ENCODE peak calls at places on chromosomes 12 and 14, in six cellular contexts. H is K562, I is HepG2, U is A549, B is GM12878, K is NB4. Q is an unnamed sample.
A peak's percentile ranks its signal among the peaks of the same experiment; 100 is the strongest.

GRCh38 chr12:9721394-9722092 is 11.4 kb downstream of the CLECL1 start:
- DNase-seq in H (no peak), I (peak; percentile 15), U (peak; percentile 90), B (peak; percentile 77), K (no peak), Q (peak; percentile 76)

GRCh38 chr14:73785834-73786631 is 65.6 kb upstream of the PTGR2 start:
- DNase-seq in H (peak; percentile 77), I (peak; percentile 95), U (peak; percentile 88), B (no peak), K (peak; percentile 95), Q (peak; percentile 84)

GRCh38 chr12:34526946-34527345 is 504.6 kb downstream of the ALG10 start:
- DNase-seq in H (no peak), I (no peak), U (no peak), B (no peak), K (no peak), Q (no peak)

GRCh38 chr12:106602071-106602470 is 19.3 kb downstream of the RFX4 start:
- DNase-seq in H (no peak), I (no peak), U (no peak), B (no peak), K (no peak), Q (no peak)

GRCh38 chr14:50928002-50928635 is 16.2 kb downstream of the PYGL start:
- DNase-seq in H (no peak), I (no peak), U (no peak), B (peak; percentile 7), K (peak; percentile 96), Q (no peak)

GRCh38 chr12:81206425-81206824 is 128.5 kb downstream of the ACSS3 start:
- DNase-seq in H (no peak), I (no peak), U (no peak), B (no peak), K (no peak), Q (no peak)

GRCh38 chr14:103703433-103704385 is 11.5 kb downstream of the XRCC3 start:
- DNase-seq in H (no peak), I (no peak), U (no peak), B (no peak), K (no peak), Q (peak; percentile 71)

GRCh38 chr12:81015510-81015909 is 62.4 kb upstream of the ACSS3 start:
- DNase-seq in H (no peak), I (peak; percentile 6), U (no peak), B (no peak), K (no peak), Q (no peak)

GRCh38 chr12:79830425-79830824 is 104.5 kb downstream of the PPP1R12A start:
- DNase-seq in H (no peak), I (no peak), U (no peak), B (no peak), K (no peak), Q (no peak)

GRCh38 chr12:9392842-9393241 is 184.6 kb upstream of the PZP start:
- DNase-seq in H (no peak), I (no peak), U (no peak), B (no peak), K (no peak), Q (no peak)

GRCh38 chr12:98814254-98814653 is 169.2 kb downstream of the APAF1 start:
- DNase-seq in H (no peak), I (no peak), U (no peak), B (no peak), K (no peak), Q (peak; percentile 70)

GRCh38 chr14:89750909-89751502 is 203.5 kb downstream of the EFCAB11 start:
- DNase-seq in H (no peak), I (no peak), U (no peak), B (no peak), K (no peak), Q (no peak)

GRCh38 chr12:52871291-52871961 is 22.6 kb upstream of the KRT78 start:
- DNase-seq in H (no peak), I (no peak), U (peak; percentile 95), B (no peak), K (no peak), Q (no peak)

GRCh38 chr12:94429633-94430032 is 30.0 kb downstream of the CEP83 start:
- DNase-seq in H (no peak), I (peak; percentile 23), U (no peak), B (no peak), K (no peak), Q (no peak)

GRCh38 chr12:58877243-58877743 is 43.0 kb downstream of the LRIG3 start:
- DNase-seq in H (no peak), I (peak; percentile 35), U (peak; percentile 74), B (no peak), K (no peak), Q (no peak)

GRCh38 chr12:47207005-47207717 is 127.4 kb upstream of the AMIGO2 start:
- DNase-seq in H (peak; percentile 68), I (no peak), U (no peak), B (peak; percentile 66), K (peak; percentile 98), Q (peak; percentile 5)

GRCh38 chr14:100658514-100658886 is 68.2 kb upstream of the DLK1 start:
- DNase-seq in H (peak; percentile 43), I (peak; percentile 54), U (no peak), B (no peak), K (no peak), Q (no peak)

DNA sequence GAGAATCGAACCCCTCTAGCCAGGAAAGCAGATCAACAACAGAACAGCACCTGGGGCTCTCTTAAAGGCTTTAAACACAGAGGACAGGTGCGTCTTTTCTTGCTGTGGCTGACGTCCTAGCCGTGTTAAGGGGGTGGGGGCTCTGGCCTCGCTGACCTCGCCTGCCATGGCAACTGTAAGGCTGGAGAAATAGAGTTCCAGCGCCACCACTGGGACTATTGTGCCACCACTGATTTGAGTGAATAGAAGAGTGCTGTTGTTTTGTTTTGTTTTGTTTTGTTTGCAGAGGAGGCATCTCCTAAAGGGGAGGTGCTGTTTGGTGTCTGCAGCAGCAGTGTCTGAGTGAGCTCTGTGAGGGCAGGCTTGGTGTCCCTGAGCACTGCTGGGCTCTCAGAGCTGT is 34.2 kb upstream of the PRMT8 start:
- DNase-seq in H (no peak), I (peak; percentile 5), U (peak; percentile 15), B (no peak), K (peak; percentile 9), Q (no peak)
- TF ChIP-seq MYC in H (no peak), I (no peak), U (no peak), B (no peak), K (no peak), Q (no peak)

GRCh38 chr12:116878567-116879508 is 2.4 kb downstream of the HRK start:
- DNase-seq in H (no peak), I (no peak), U (no peak), B (no peak), K (peak; percentile 39), Q (no peak)

GRCh38 chr12:116880213-116880816 is 926 bp downstream of the HRK start:
- DNase-seq in H (no peak), I (no peak), U (no peak), B (no peak), K (peak; percentile 26), Q (peak; percentile 33)

GRCh38 chr12:116881325-116881866 is at the start of gene HRK:
- DNase-seq in H (no peak), I (no peak), U (no peak), B (no peak), K (no peak), Q (no peak)

GRCh38 chr12:116880817-116881324 is 370 bp downstream of the HRK start:
- DNase-seq in H (peak; percentile 65), I (peak; percentile 27), U (peak; percentile 76), B (no peak), K (peak; percentile 44), Q (peak; percentile 13)

DNA sequence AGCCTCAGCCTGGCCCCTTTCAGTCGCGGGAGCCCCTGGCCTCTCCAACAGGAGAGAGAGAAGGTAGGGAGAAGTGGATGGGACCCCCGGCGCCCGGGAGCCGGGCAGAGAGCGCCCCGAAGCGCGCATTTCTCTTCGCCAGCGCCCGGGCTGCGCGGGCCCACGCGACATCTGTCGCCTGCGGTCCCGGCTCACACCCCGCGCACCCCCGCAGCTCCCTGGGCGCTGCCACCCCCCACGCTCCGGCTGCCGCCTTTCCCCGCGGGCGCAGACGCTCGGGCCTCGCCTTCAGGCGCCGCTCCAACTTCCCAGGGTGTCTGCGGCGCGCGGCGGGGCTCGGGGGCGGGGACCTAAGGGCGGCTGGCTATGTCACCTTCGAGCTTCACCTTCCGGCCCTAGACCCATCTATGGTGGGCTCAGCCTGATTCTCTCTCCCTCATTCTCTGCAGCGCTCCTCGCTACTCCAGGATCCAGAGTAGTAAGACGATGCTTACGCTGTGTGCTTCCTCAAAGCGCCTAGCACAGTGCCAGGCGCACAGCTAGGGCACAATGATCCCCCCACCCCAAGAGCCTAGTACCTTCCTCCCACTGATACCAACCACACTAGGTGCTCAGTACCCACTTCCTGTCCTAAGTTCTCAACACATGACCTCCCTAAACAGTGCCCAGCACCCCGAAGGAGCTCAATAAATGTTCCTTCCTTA is 1.6 kb downstream of the HRK start:
- DNase-seq in H (no peak), I (no peak), U (no peak), B (no peak), K (no peak), Q (no peak)
- TF ChIP-seq MAX in H (no peak), I (no peak), U (no peak), B (no peak), K (no peak), Q (no peak)

GRCh38 chr12:128800606-128801005 is 23.2 kb downstream of the SLC15A4 start:
- DNase-seq in H (no peak), I (no peak), U (no peak), B (no peak), K (no peak), Q (no peak)

GRCh38 chr12:128802756-128803155 is 21.0 kb downstream of the SLC15A4 start:
- DNase-seq in H (no peak), I (no peak), U (no peak), B (no peak), K (no peak), Q (no peak)

GRCh38 chr12:128804762-128805161 is 19.0 kb downstream of the SLC15A4 start:
- DNase-seq in H (no peak), I (no peak), U (no peak), B (no peak), K (no peak), Q (no peak)

GRCh38 chr12:128803788-128804187 is 20.0 kb downstream of the SLC15A4 start:
- DNase-seq in H (no peak), I (no peak), U (no peak), B (no peak), K (no peak), Q (no peak)

GRCh38 chr12:128801879-128802391 is 21.8 kb downstream of the SLC15A4 start:
- DNase-seq in H (no peak), I (no peak), U (no peak), B (no peak), K (no peak), Q (peak; percentile 56)
- TF ChIP-seq MYC in H (no peak), I (no peak), U (no peak), B (no peak), K (no peak), Q (no peak)

GRCh38 chr12:102349079-102349478 is 131.3 kb downstream of the IGF1 start:
- DNase-seq in H (no peak), I (no peak), U (no peak), B (no peak), K (no peak), Q (no peak)

GRCh38 chr12:102342281-102343006 is 137.9 kb downstream of the IGF1 start:
- DNase-seq in H (no peak), I (peak; percentile 42), U (no peak), B (no peak), K (no peak), Q (no peak)

GRCh38 chr12:102344691-102345090 is 135.7 kb downstream of the IGF1 start:
- DNase-seq in H (no peak), I (no peak), U (no peak), B (no peak), K (no peak), Q (no peak)

GRCh38 chr12:102347761-102348160 is 132.6 kb downstream of the IGF1 start:
- DNase-seq in H (no peak), I (no peak), U (no peak), B (no peak), K (no peak), Q (no peak)

GRCh38 chr12:102343361-102344121 is 136.8 kb downstream of the IGF1 start:
- DNase-seq in H (peak; percentile 8), I (peak; percentile 35), U (peak; percentile 40), B (no peak), K (no peak), Q (peak; percentile 12)
- TF ChIP-seq MAX in H (no peak), I (no peak), U (no peak), B (no peak), K (no peak), Q (no peak)

Q was measured in endothelial cell of umbilical vein.